ENCODE peak calls at places on chromosomes 16 and 17, in nine cellular contexts. U, D, F, Z, X, T, K, H and O are unnamed samples.

GRCh38 chr17:79023180-79023705 is 726 bp upstream of the C1QTNF1 start:
- DNase-seq in U (no peak), D (no peak), F (no peak), Z (no peak), X (peak; percentile 76), T (no peak), K (peak; percentile 80), H (no peak), O (no peak)

GRCh38 chr17:61452301-61453290 is at the start of gene TBX4:
- DNase-seq in U (no peak), D (no peak), F (no peak), Z (no peak), X (no peak), T (peak; percentile 84), K (no peak), H (no peak), O (peak; percentile 52)

GRCh38 chr17:39675390-39676082 is 7.3 kb downstream of the PNMT start:
- DNase-seq in U (no peak), D (no peak), F (no peak), Z (no peak), X (no peak), T (no peak), K (no peak), H (no peak), O (no peak)

GRCh38 chr17:59492091-59492451 is 73.3 kb upstream of the DHX40 start:
- DNase-seq in U (no peak), D (no peak), F (no peak), Z (no peak), X (no peak), T (no peak), K (no peak), H (no peak), O (no peak)

GRCh38 chr17:60641126-60641525 is 36.5 kb upstream of the BCAS3 start:
- DNase-seq in U (no peak), D (no peak), F (no peak), Z (peak; percentile 62), X (no peak), T (no peak), K (no peak), H (no peak), O (no peak)

GRCh38 chr16:47995354-47995753 is 160.4 kb downstream of the ABCC12 start:
- DNase-seq in U (no peak), D (no peak), F (no peak), Z (no peak), X (no peak), T (peak; percentile 52), K (no peak), H (no peak), O (no peak)

GRCh38 chr16:25012525-25012991 is 2.6 kb downstream of the ARHGAP17 start:
- DNase-seq in U (no peak), D (peak; percentile 73), F (peak; percentile 87), Z (peak; percentile 81), X (peak; percentile 52), T (no peak), K (peak; percentile 70), H (peak; percentile 70), O (no peak)

GRCh38 chr16:70159355-70160348 is 13.9 kb upstream of the CLEC18C start:
- DNase-seq in U (no peak), D (peak; percentile 44), F (peak; percentile 36), Z (peak; percentile 65), X (no peak), T (no peak), K (no peak), H (no peak), O (no peak)

GRCh38 chr17:35684046-35684802 is 47.2 kb upstream of the RASL10B start:
- DNase-seq in U (no peak), D (peak; percentile 78), F (peak; percentile 59), Z (peak; percentile 90), X (peak; percentile 14), T (peak; percentile 57), K (peak; percentile 18), H (peak; percentile 6), O (no peak)

GRCh38 chr16:6104423-6104822 is 1006.8 kb upstream of the EEF2KMT start:
- DNase-seq in U (no peak), D (no peak), F (no peak), Z (peak; percentile 42), X (no peak), T (no peak), K (no peak), H (no peak), O (no peak)

GRCh38 chr16:75116081-75116910 is at the start of gene LDHD:
- DNase-seq in U (no peak), D (peak; percentile 56), F (peak; percentile 66), Z (peak; percentile 62), X (peak; percentile 57), T (peak; percentile 82), K (peak; percentile 61), H (peak; percentile 41), O (no peak)

GRCh38 chr16:88373927-88374492 is 8.7 kb upstream of the ZNF469 start:
- DNase-seq in U (no peak), D (no peak), F (no peak), Z (no peak), X (no peak), T (no peak), K (no peak), H (no peak), O (no peak)

GRCh38 chr17:76539631-76540271 is at the start of gene PRCD:
- DNase-seq in U (no peak), D (no peak), F (no peak), Z (no peak), X (no peak), T (peak; percentile 75), K (no peak), H (no peak), O (no peak)

GRCh38 chr16:12099451-12100123 is 123.1 kb downstream of the SNX29 start:
- DNase-seq in U (no peak), D (no peak), F (no peak), Z (no peak), X (no peak), T (no peak), K (no peak), H (no peak), O (peak; percentile 43)

GRCh38 chr17:7213895-7214299 is 5.7 kb downstream of the DLG4 start:
- DNase-seq in U (no peak), D (peak; percentile 79), F (peak; percentile 89), Z (peak; percentile 77), X (peak; percentile 86), T (peak; percentile 99), K (peak; percentile 87), H (peak; percentile 70), O (peak; percentile 96)
- TF ChIP-seq CTCF in U (peak; percentile 60), D (peak; percentile 60), F (peak; percentile 74), Z (peak; percentile 26), X (peak; percentile 53), T (peak; percentile 90), K (peak; percentile 44), H (peak; percentile 76), O (peak; percentile 77)

GRCh38 chr17:58127846-58128245 is 20.3 kb upstream of the OR4D1 start:
- DNase-seq in U (no peak), D (no peak), F (no peak), Z (no peak), X (no peak), T (no peak), K (no peak), H (no peak), O (no peak)

GRCh38 chr17:58119491-58119890 is 28.7 kb upstream of the OR4D1 start:
- DNase-seq in U (no peak), D (no peak), F (no peak), Z (no peak), X (no peak), T (no peak), K (no peak), H (no peak), O (no peak)

GRCh38 chr17:58120195-58120822 is 27.9 kb upstream of the OR4D1 start:
- DNase-seq in U (peak; percentile 10), D (peak; percentile 68), F (peak; percentile 76), Z (peak; percentile 54), X (peak; percentile 74), T (peak; percentile 92), K (peak; percentile 68), H (peak; percentile 41), O (no peak)

GRCh38 chr17:58117382-58117781 is 30.8 kb upstream of the OR4D1 start:
- DNase-seq in U (no peak), D (no peak), F (no peak), Z (no peak), X (no peak), T (no peak), K (no peak), H (no peak), O (no peak)

DNA sequence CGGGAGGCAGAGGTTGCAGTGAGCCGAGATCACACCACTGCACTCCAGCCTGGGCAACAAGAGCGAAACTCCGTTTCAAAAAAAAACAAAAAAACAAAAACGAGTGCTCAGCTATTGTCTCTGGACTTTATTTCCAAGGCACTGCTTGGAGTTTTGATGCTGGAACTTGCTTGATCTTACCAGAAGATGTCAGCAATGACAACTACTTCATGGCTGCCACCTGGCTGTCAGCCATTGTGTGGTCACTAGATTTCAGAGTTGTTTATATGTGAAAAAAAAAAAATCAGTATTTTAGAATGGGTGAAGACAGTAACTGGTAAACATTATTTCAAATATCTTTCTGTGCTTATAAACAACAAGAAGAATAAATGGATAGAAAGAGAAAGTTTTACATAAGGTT is 26.3 kb upstream of the OR4D1 start:
- DNase-seq in U (no peak), D (peak; percentile 25), F (peak; percentile 52), Z (peak; percentile 35), X (peak; percentile 46), T (peak; percentile 75), K (peak; percentile 20), H (peak; percentile 25), O (no peak)
- TF ChIP-seq CTCF in U (peak; percentile 18), D (peak; percentile 26), F (peak; percentile 50), Z (no peak), X (peak; percentile 20), T (peak; percentile 76), K (peak; percentile 5), H (peak; percentile 41), O (no peak)

DNA sequence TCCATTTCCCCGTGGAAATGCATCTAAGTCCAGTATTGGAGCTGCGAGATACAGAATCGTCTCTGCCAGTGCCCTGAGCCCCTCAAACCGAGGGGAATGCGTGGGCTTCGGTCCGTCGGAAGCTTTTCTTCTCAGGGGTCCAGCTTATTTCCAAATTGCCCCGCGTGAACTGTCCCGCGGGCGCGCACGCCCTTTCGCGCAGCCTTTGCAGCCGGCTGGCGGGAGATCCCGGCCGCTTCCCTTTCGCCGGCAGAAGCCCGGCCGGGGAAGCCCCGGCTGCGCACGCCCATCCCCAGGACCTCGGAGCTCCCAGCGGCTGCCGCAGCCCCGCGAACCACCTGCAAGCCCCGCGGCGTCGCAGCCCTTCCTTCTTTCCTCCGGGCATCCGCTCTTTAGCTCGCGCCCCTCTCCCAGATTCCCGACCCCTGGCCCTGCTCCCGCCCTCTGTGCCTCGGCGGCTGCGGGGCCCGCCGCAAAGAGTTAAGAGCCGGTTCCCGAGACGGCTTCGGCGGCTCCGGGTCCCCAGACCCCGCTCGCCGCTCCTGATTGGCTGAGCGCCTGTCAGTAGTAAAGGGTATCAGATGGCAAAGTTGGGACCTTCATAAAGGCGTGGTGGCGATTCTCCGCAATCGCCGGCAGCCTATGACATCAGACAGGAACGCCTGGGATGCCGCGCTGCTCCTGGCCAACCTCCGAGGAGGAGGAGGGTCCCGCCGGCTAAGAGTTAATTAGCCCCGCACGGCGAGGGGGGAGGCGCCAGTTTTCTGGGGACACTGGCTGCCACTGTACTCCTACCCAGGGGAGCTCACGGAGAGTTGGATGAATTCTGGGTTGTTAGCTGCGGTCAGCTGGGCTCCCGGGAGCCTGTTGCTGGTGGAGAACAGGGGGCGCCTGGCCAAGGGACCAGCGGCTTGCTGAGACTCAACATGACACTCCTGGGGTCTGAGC is at the start of gene MYOCD:
- DNase-seq in U (no peak), D (peak; percentile 14), F (peak; percentile 19), Z (peak; percentile 42), X (peak; percentile 16), T (peak; percentile 98), K (no peak), H (peak; percentile 50), O (peak; percentile 70)
- TF ChIP-seq CTCF in U (no peak), D (no peak), F (no peak), Z (no peak), X (no peak), T (no peak), K (no peak), H (peak; percentile 12), O (no peak)

GRCh38 chr17:48559609-48560451 is 14.9 kb upstream of the HOXB2 start:
- DNase-seq in U (no peak), D (no peak), F (no peak), Z (no peak), X (no peak), T (peak; percentile 70), K (no peak), H (no peak), O (no peak)
- TF ChIP-seq CTCF in U (no peak), D (no peak), F (no peak), Z (no peak), X (no peak), T (no peak), K (no peak), H (no peak), O (no peak)